ENCODE peak calls at places on chromosomes 13 and 19, in five cellular contexts. One of them, this sample, is unnamed.
A peak's percentile ranks its signal among the peaks of the same experiment; 100 is the strongest.

GRCh38 chr19:37309834-37310575 is 60.9 kb upstream of the ZNF527 start:
- DNase-seq in right lobe of liver: no peak
- DNase-seq in thoracic aorta: no peak
- DNase-seq in SK-N-MC: no peak
- DNase-seq in IMR-90: no peak
- DNase-seq in this sample: no peak

GRCh38 chr19:3396881-3397265 is 30.5 kb downstream of the NFIC start:
- DNase-seq in right lobe of liver: no peak
- DNase-seq in thoracic aorta: no peak
- DNase-seq in SK-N-MC: no peak
- DNase-seq in IMR-90: no peak
- DNase-seq in this sample: no peak

GRCh38 chr19:40724315-40724714 is 7.4 kb downstream of the ITPKC start:
- DNase-seq in right lobe of liver: no peak
- DNase-seq in thoracic aorta: no peak
- DNase-seq in SK-N-MC: no peak
- DNase-seq in IMR-90: no peak
- DNase-seq in this sample: no peak

GRCh38 chr19:30630289-30631034 is 258.3 kb downstream of the ZNF536 start:
- DNase-seq in right lobe of liver: no peak
- DNase-seq in thoracic aorta: no peak
- DNase-seq in SK-N-MC: no peak
- DNase-seq in IMR-90: no peak
- DNase-seq in this sample: no peak

GRCh38 chr13:29884671-29885424 is 34.4 kb upstream of the UBL3 start:
- DNase-seq in right lobe of liver: no peak
- DNase-seq in thoracic aorta: no peak
- DNase-seq in SK-N-MC: no peak
- DNase-seq in IMR-90: peak; percentile 22
- DNase-seq in this sample: no peak

GRCh38 chr19:7673995-7674667 is 2.8 kb upstream of the MCEMP1 start:
- DNase-seq in right lobe of liver: peak; percentile 73
- DNase-seq in thoracic aorta: no peak
- DNase-seq in SK-N-MC: peak; percentile 60
- DNase-seq in IMR-90: peak; percentile 45
- DNase-seq in this sample: peak; percentile 89

GRCh38 chr13:31427151-31427867 is 227.5 kb downstream of the B3GLCT start:
- DNase-seq in right lobe of liver: no peak
- DNase-seq in thoracic aorta: no peak
- DNase-seq in SK-N-MC: no peak
- DNase-seq in IMR-90: no peak
- DNase-seq in this sample: no peak

GRCh38 chr19:7515471-7516226 is at the start of gene ZNF358:
- DNase-seq in right lobe of liver: peak; percentile 76
- DNase-seq in thoracic aorta: peak; percentile 19
- DNase-seq in SK-N-MC: no peak
- DNase-seq in IMR-90: peak; percentile 46
- DNase-seq in this sample: peak; percentile 85

GRCh38 chr19:3656073-3656746 is 29.6 kb upstream of the CACTIN start:
- DNase-seq in right lobe of liver: no peak
- DNase-seq in thoracic aorta: no peak
- DNase-seq in SK-N-MC: no peak
- DNase-seq in IMR-90: peak; percentile 13
- DNase-seq in this sample: no peak

GRCh38 chr19:23075031-23075733 is 41.6 kb upstream of the ZNF730 start:
- DNase-seq in right lobe of liver: peak; percentile 45
- DNase-seq in thoracic aorta: no peak
- DNase-seq in SK-N-MC: peak; percentile 26
- DNase-seq in IMR-90: peak; percentile 72
- DNase-seq in this sample: peak; percentile 51

GRCh38 chr13:46146898-46147297 is 35.1 kb downstream of the LCP1 start:
- DNase-seq in right lobe of liver: peak; percentile 41
- DNase-seq in thoracic aorta: no peak
- DNase-seq in SK-N-MC: no peak
- DNase-seq in IMR-90: no peak
- DNase-seq in this sample: no peak

GRCh38 chr13:51894239-51894638 is 32.5 kb downstream of the CCDC70 start:
- DNase-seq in right lobe of liver: no peak
- DNase-seq in thoracic aorta: no peak
- DNase-seq in SK-N-MC: no peak
- DNase-seq in IMR-90: no peak
- DNase-seq in this sample: no peak

GRCh38 chr13:30618938-30619289 is 1.2 kb downstream of the USPL1 start:
- DNase-seq in right lobe of liver: no peak
- DNase-seq in thoracic aorta: no peak
- DNase-seq in SK-N-MC: no peak
- DNase-seq in IMR-90: no peak
- DNase-seq in this sample: no peak

GRCh38 chr19:4660181-4660791 is 9.9 kb downstream of the MYDGF start:
- DNase-seq in right lobe of liver: peak; percentile 75
- DNase-seq in thoracic aorta: no peak
- DNase-seq in SK-N-MC: no peak
- DNase-seq in IMR-90: no peak
- DNase-seq in this sample: no peak

GRCh38 chr13:31369213-31369612 is 169.4 kb downstream of the B3GLCT start:
- DNase-seq in right lobe of liver: no peak
- DNase-seq in thoracic aorta: no peak
- DNase-seq in SK-N-MC: no peak
- DNase-seq in IMR-90: no peak
- DNase-seq in this sample: no peak

GRCh38 chr19:55160986-55161365 is 3.4 kb upstream of the TNNI3 start:
- DNase-seq in right lobe of liver: no peak
- DNase-seq in thoracic aorta: no peak
- DNase-seq in SK-N-MC: no peak
- DNase-seq in IMR-90: no peak
- DNase-seq in this sample: no peak

GRCh38 chr13:94550030-94550738 is 45.8 kb downstream of the TGDS start:
- DNase-seq in right lobe of liver: no peak
- DNase-seq in thoracic aorta: no peak
- DNase-seq in SK-N-MC: no peak
- DNase-seq in IMR-90: peak; percentile 52
- DNase-seq in this sample: no peak

GRCh38 chr19:29622191-29623070 is 16.3 kb downstream of the POP4 start:
- DNase-seq in right lobe of liver: no peak
- DNase-seq in thoracic aorta: no peak
- DNase-seq in SK-N-MC: no peak
- DNase-seq in IMR-90: no peak
- DNase-seq in this sample: no peak

GRCh38 chr19:19575411-19575810 is 37.3 kb downstream of the CILP2 start:
- DNase-seq in right lobe of liver: no peak
- DNase-seq in thoracic aorta: no peak
- DNase-seq in SK-N-MC: no peak
- DNase-seq in IMR-90: no peak
- DNase-seq in this sample: no peak

GRCh38 chr13:106473174-106473573 is 62.3 kb downstream of the EFNB2 start:
- DNase-seq in right lobe of liver: no peak
- DNase-seq in thoracic aorta: no peak
- DNase-seq in SK-N-MC: no peak
- DNase-seq in IMR-90: no peak
- DNase-seq in this sample: no peak

GRCh38 chr13:101978546-101979315 is 423.1 kb downstream of the FGF14 start:
- DNase-seq in right lobe of liver: no peak
- DNase-seq in thoracic aorta: no peak
- DNase-seq in SK-N-MC: no peak
- DNase-seq in IMR-90: no peak
- DNase-seq in this sample: no peak

GRCh38 chr19:50036905-50037304 is 11.1 kb downstream of the ZNF473 start:
- DNase-seq in right lobe of liver: no peak
- DNase-seq in thoracic aorta: no peak
- DNase-seq in SK-N-MC: no peak
- DNase-seq in IMR-90: no peak
- DNase-seq in this sample: no peak

GRCh38 chr19:48455908-48456562 is 661 bp downstream of the KCNJ14 start:
- DNase-seq in right lobe of liver: peak; percentile 16
- DNase-seq in thoracic aorta: no peak
- DNase-seq in SK-N-MC: no peak
- DNase-seq in IMR-90: no peak
- DNase-seq in this sample: peak; percentile 43

GRCh38 chr13:40060318-40061007 is 405.0 kb downstream of the COG6 start:
- DNase-seq in right lobe of liver: no peak
- DNase-seq in thoracic aorta: peak; percentile 24
- DNase-seq in SK-N-MC: peak; percentile 44
- DNase-seq in IMR-90: no peak
- DNase-seq in this sample: no peak

GRCh38 chr19:19637523-19638251 is 5.8 kb downstream of the GMIP start:
- DNase-seq in right lobe of liver: no peak
- DNase-seq in thoracic aorta: no peak
- DNase-seq in SK-N-MC: no peak
- DNase-seq in IMR-90: no peak
- DNase-seq in this sample: no peak

GRCh38 chr19:46963093-46963734 is 56.4 kb upstream of the NPAS1 start:
- DNase-seq in right lobe of liver: no peak
- DNase-seq in thoracic aorta: no peak
- DNase-seq in SK-N-MC: no peak
- DNase-seq in IMR-90: peak; percentile 94
- DNase-seq in this sample: no peak

GRCh38 chr13:36965767-36966166 is 33.4 kb downstream of the ALG5 start:
- DNase-seq in right lobe of liver: no peak
- DNase-seq in thoracic aorta: no peak
- DNase-seq in SK-N-MC: no peak
- DNase-seq in IMR-90: peak; percentile 90
- DNase-seq in this sample: no peak

GRCh38 chr13:99528547-99528946 is 27.3 kb downstream of the TM9SF2 start:
- DNase-seq in right lobe of liver: no peak
- DNase-seq in thoracic aorta: no peak
- DNase-seq in SK-N-MC: no peak
- DNase-seq in IMR-90: no peak
- DNase-seq in this sample: no peak

GRCh38 chr13:19658831-19659230 is 25.4 kb downstream of the MPHOSPH8 start:
- DNase-seq in right lobe of liver: no peak
- DNase-seq in thoracic aorta: no peak
- DNase-seq in SK-N-MC: no peak
- DNase-seq in IMR-90: no peak
- DNase-seq in this sample: no peak
- H3K36me3 ChIP-seq in right lobe of liver: peaks cover 50% of the 10 kb centered on the region
- H3K36me3 ChIP-seq in thoracic aorta: peaks cover 25% of the 10 kb centered on the region
- H3K36me3 ChIP-seq in SK-N-MC: peaks cover 21% of the 10 kb centered on the region
- H3K36me3 ChIP-seq in IMR-90: peaks cover 25% of the 10 kb centered on the region
- H3K36me3 ChIP-seq in this sample: peaks cover 79% of the 10 kb centered on the region

DNA sequence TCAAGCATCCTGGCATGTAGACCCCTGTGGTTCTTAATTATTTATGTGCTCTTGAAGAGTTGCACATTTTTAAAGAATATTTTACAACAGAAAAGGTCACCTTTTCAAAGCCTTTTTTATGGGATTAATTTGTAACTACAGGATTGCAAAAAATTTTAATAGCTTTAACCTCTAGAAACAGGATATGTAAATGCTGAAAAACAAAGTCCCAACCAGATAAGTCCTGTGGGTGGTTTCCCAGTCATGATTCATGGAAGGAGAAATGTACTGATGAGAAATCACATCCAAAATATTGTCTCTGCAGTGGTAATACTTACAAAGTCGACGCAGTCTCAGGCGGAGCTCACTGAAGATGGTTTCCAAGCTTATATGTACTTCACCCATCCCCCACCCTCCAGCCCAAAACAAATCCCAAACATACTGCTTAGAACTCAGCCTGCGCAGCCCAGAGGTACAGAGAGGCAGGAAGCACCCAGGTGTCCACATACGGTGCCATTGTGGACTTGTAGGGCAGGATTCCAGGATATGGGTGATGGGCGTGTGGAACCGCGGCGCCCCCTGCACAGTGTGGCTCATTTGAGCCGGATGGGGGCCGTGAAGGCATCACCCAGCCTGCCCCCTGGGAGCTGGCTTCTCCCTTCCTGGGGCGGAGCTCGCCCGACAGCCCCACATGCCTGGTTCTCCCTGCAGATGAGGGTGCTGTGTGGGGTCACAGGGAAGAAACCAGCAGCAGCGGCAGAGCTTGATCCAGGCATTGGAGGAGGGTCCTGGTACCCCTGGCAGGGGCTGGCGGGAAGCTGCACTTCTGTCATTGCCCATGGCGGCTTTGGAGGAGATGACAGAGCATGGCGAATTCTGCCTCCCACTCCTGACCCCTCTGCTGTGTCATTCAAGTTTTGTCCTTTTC is 101.2 kb downstream of the ATP11A start:
- DNase-seq in right lobe of liver: no peak
- DNase-seq in thoracic aorta: no peak
- DNase-seq in SK-N-MC: peak; percentile 44
- DNase-seq in IMR-90: peak; percentile 64
- DNase-seq in this sample: no peak
- H3K36me3 ChIP-seq in right lobe of liver: no peaks in the 10 kb centered on the region
- H3K36me3 ChIP-seq in thoracic aorta: no peaks in the 10 kb centered on the region
- H3K36me3 ChIP-seq in SK-N-MC: peaks cover 12% of the 10 kb centered on the region
- H3K36me3 ChIP-seq in IMR-90: peaks cover 2% of the 10 kb centered on the region
- H3K36me3 ChIP-seq in this sample: peaks cover 16% of the 10 kb centered on the region

GRCh38 chr19:43841990-43842389 is 14.9 kb downstream of the ZNF283 start:
- DNase-seq in right lobe of liver: no peak
- DNase-seq in thoracic aorta: no peak
- DNase-seq in SK-N-MC: no peak
- DNase-seq in IMR-90: no peak
- DNase-seq in this sample: no peak

GRCh38 chr19:43848821-43849220 is 21.7 kb downstream of the ZNF283 start:
- DNase-seq in right lobe of liver: no peak
- DNase-seq in thoracic aorta: no peak
- DNase-seq in SK-N-MC: no peak
- DNase-seq in IMR-90: no peak
- DNase-seq in this sample: no peak

GRCh38 chr19:43847884-43848283 is 20.8 kb downstream of the ZNF283 start:
- DNase-seq in right lobe of liver: no peak
- DNase-seq in thoracic aorta: no peak
- DNase-seq in SK-N-MC: no peak
- DNase-seq in IMR-90: no peak
- DNase-seq in this sample: no peak

DNA sequence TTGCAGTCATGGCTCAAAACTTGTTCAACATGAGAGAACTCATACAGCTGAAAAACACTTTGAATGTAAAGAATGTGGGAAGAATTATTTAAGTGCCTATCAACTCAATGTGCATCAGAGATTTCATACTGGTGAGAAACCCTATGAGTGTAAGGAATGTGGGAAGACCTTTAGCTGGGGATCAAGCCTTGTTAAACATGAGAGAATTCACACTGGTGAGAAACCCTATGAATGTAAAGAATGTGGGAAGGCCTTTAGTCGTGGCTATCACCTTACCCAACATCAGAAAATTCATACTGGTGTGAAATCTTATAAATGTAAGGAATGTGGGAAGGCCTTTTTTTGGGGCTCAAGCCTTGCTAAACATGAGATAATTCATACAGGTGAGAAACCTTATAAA is 20.1 kb downstream of the ZNF283 start:
- DNase-seq in right lobe of liver: no peak
- DNase-seq in thoracic aorta: no peak
- DNase-seq in SK-N-MC: no peak
- DNase-seq in IMR-90: no peak
- DNase-seq in this sample: no peak
- H3K36me3 ChIP-seq in right lobe of liver: peaks cover 10% of the 10 kb centered on the region
- H3K36me3 ChIP-seq in thoracic aorta: peaks cover 57% of the 10 kb centered on the region
- H3K36me3 ChIP-seq in SK-N-MC: peaks cover 34% of the 10 kb centered on the region
- H3K36me3 ChIP-seq in IMR-90: peaks cover 39% of the 10 kb centered on the region
- H3K36me3 ChIP-seq in this sample: peaks cover 16% of the 10 kb centered on the region

DNA sequence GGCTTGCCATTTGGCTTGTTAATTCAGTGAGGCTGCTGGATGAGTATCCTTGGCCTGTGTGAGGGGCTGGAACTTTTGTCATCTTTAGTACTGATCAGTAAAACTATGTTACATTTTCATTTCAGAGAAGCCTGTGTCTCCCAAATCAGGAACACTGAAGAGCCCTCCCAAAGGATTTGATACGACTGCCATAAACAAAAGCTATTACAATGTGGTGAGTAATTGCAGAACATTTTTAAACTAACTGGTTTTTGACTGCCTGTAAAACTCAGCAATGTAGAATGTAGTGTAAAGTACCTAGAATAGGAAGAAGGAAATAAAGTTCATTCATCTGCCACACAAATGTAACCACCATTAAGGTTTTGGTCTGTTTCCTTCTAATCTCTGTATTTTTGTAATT is 87.4 kb upstream of the TEX29 start:
- DNase-seq in right lobe of liver: no peak
- DNase-seq in thoracic aorta: no peak
- DNase-seq in SK-N-MC: no peak
- DNase-seq in IMR-90: peak; percentile 44
- DNase-seq in this sample: no peak
- H3K36me3 ChIP-seq in right lobe of liver: peaks cover 12% of the 10 kb centered on the region
- H3K36me3 ChIP-seq in thoracic aorta: peaks cover 10% of the 10 kb centered on the region
- H3K36me3 ChIP-seq in SK-N-MC: peaks cover 6% of the 10 kb centered on the region
- H3K36me3 ChIP-seq in IMR-90: peaks cover 16% of the 10 kb centered on the region
- H3K36me3 ChIP-seq in this sample: peaks cover 36% of the 10 kb centered on the region

This sample was measured in lower lobe of right lung.